ENCODE peak calls at places on chromosomes 4 and X, in four cellular contexts. B is GM12878, O is K562, U is H1. K is an unnamed sample.

GRCh38 chr4:55722132-55722531 is 86.0 kb upstream of the NMU start:
- DNase-seq in B (no peak), O (no peak), U (no peak), K (no peak)

GRCh38 chrX:97846718-97847237 is 963.1 kb downstream of the RPA4 start:
- DNase-seq in B (no peak), O (no peak), U (no peak), K (no peak)

GRCh38 chr4:126697748-126698147 is 935.0 kb upstream of the INTU start:
- DNase-seq in B (no peak), O (no peak), U (no peak), K (no peak)

GRCh38 chrX:155956649-155957048 is 40.8 kb upstream of the IL9R start:
- DNase-seq in B (no peak), O (no peak), U (no peak), K (no peak)

GRCh38 chr4:69894706-69895105 is 34.8 kb upstream of the SULT1E1 start:
- DNase-seq in B (no peak), O (no peak), U (no peak), K (no peak)

GRCh38 chr4:131447883-131448282 is 1701.2 kb upstream of the PCDH10 start:
- DNase-seq in B (no peak), O (no peak), U (no peak), K (no peak)

GRCh38 chr4:148431401-148431800 is 10.8 kb downstream of the NR3C2 start:
- DNase-seq in B (no peak), O (no peak), U (no peak), K (peak; percentile 61)

GRCh38 chrX:120299928-120300327 is 11.3 kb downstream of the TMEM255A start:
- DNase-seq in B (no peak), O (no peak), U (no peak), K (peak; percentile 49)

GRCh38 chr4:83107636-83108035 is 6.9 kb downstream of the PLAC8 start:
- DNase-seq in B (no peak), O (no peak), U (no peak), K (no peak)

GRCh38 chrX:40471965-40472648 is 108.7 kb upstream of the ATP6AP2 start:
- DNase-seq in B (peak; percentile 33), O (peak; percentile 16), U (no peak), K (peak; percentile 35)

GRCh38 chr4:72430050-72430449 is 139.0 kb downstream of the ADAMTS3 start:
- DNase-seq in B (no peak), O (no peak), U (no peak), K (no peak)

GRCh38 chr4:114264877-114265291 is 285.4 kb upstream of the ARSJ start:
- DNase-seq in B (no peak), O (no peak), U (no peak), K (peak; percentile 1)

GRCh38 chr4:17324431-17324830 is 187.5 kb downstream of the QDPR start:
- DNase-seq in B (no peak), O (peak; percentile 67), U (no peak), K (peak; percentile 12)

GRCh38 chrX:40097492-40098263 is at the start of gene BCOR:
- DNase-seq in B (no peak), O (peak; percentile 58), U (no peak), K (no peak)

GRCh38 chr4:128512161-128512560 is 224.5 kb upstream of the PGRMC2 start:
- DNase-seq in B (no peak), O (no peak), U (no peak), K (no peak)

GRCh38 chr4:103197765-103198110 is 405 bp downstream of the CENPE start:
- DNase-seq in B (no peak), O (no peak), U (no peak), K (peak; percentile 8)
- TF ChIP-seq BRCA1 in B (no peak), O (no peak), U (no peak), K (no peak)

GRCh38 chrX:50281253-50281652 is 76.7 kb downstream of the CCNB3 start:
- DNase-seq in B (no peak), O (no peak), U (no peak), K (no peak)
- TF ChIP-seq CHD2 in B (no peak), O (no peak), U (no peak), K (no peak)

GRCh38 chrX:108131471-108131870 is 39.9 kb downstream of the ATG4A start:
- DNase-seq in B (no peak), O (no peak), U (no peak), K (no peak)
- TF ChIP-seq POLR2AphosphoS5 in B (no peak), O (no peak), U (no peak), K (no peak)

GRCh38 chr4:155072417-155072816 is 136.0 kb upstream of the NPY2R start:
- DNase-seq in B (no peak), O (no peak), U (no peak), K (no peak)

GRCh38 chr4:155079866-155080265 is 128.6 kb upstream of the NPY2R start:
- DNase-seq in B (no peak), O (no peak), U (no peak), K (no peak)

GRCh38 chr4:155073852-155074251 is 134.6 kb upstream of the NPY2R start:
- DNase-seq in B (no peak), O (no peak), U (no peak), K (no peak)

GRCh38 chr4:155071962-155072361 is 136.5 kb upstream of the NPY2R start:
- DNase-seq in B (no peak), O (no peak), U (no peak), K (no peak)

DNA sequence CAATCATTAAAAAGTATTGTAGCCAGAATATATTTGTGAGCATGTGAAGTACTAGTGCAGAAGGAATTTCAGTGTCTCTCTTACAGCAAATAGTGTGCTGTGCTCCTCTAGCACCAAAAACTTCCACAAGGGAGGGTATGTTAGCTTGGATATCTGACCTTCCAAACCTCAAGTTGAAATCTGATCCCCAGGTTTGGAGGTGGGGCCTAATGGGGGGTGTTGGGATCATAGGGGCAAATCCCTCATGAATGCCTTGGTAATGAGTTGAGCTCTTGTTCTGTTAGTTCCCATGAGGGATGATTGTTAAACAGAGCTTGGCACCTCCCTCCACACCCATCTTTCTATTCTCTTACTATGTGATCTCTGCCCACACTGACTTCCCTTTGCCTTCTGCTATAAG is 130.6 kb upstream of the NPY2R start:
- DNase-seq in B (no peak), O (no peak), U (peak; percentile 25), K (no peak)
- TF ChIP-seq BRCA1 in B (no peak), O (no peak), U (no peak), K (no peak)

DNA sequence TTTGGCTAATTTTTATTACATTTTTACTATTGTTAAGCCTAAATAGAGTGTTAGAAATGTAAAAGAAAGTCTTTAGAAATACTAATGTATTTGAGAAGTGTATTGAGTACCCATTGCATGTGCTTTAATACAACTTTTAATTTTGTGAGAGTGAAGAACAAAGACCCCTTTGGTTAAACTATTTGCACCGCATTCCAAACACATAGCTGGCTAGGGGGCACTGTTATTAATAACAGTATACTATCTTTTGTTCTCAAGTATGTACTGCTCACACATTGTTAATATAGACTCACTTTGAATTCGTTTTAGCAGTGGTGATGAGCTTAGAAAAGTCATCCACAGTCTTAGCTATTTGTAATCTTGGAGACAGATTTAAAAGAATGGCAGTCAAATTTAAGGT is 106.1 kb downstream of the CLDN22 start:
- DNase-seq in B (no peak), O (no peak), U (no peak), K (no peak)
- TF ChIP-seq CHD2 in B (no peak), O (no peak), U (no peak), K (no peak)

GRCh38 chr4:81032805-81033684 is 2.5 kb downstream of the BMP3 start:
- DNase-seq in B (no peak), O (no peak), U (no peak), K (no peak)

GRCh38 chr4:81031389-81032173 is 1.1 kb downstream of the BMP3 start:
- DNase-seq in B (no peak), O (no peak), U (no peak), K (no peak)

GRCh38 chr4:81030061-81030616 is 369 bp upstream of the BMP3 start:
- DNase-seq in B (no peak), O (no peak), U (no peak), K (no peak)

GRCh38 chr4:81032174-81032551 is 1.7 kb downstream of the BMP3 start:
- DNase-seq in B (no peak), O (no peak), U (no peak), K (no peak)

DNA sequence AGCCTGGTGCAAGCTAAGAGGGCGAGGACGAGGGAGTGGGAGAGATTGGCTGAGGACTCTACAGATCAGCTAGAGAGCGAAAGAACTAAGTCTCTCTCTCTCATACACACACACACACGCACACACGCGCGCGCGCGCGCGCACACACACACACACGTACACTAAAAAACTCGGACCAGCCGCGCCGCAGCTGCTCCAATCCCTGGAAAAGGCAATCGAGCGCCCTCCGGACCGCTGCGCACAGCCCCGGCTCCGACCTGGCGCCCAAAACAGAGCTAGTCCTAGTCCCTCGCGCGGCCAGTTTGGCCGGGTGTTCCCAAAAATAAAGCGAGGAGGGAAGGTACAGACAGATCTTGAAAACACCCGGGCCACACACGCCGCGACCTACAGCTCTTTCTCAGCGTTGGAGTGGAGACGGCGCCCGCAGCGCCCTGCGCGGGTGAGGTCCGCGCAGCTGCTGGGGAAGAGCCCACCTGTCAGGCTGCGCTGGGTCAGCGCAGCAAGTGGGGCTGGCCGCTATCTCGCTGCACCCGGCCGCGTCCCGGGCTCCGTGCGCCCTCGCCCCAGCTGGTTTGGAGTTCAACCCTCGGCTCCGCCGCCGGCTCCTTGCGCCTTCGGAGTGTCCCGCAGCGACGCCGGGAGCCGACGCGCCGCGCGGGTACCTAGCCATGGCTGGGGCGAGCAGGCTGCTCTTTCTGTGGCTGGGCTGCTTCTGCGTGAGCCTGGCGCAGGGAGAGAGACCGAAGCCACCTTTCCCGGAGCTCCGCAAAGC is at the start of gene BMP3:
- DNase-seq in B (no peak), O (no peak), U (no peak), K (no peak)
- TF ChIP-seq POLR2AphosphoS5 in B (no peak), O (no peak), U (no peak), K (no peak)

K was measured in HepG2.